ENCODE peak calls at places on chromosomes 4 and X, in seven cellular contexts. E is NCI-H2081, J is M059J, H is mesendoderm, V is nucleus accumbens, Y is NB4, F is dermis microvascular lymphatic vessel endothelial cell. K is an unnamed sample.

GRCh38 chrX:94871640-94872039 is 1197.6 kb downstream of the FAM133A start:
- DNase-seq in E (no peak), J (no peak), H (no peak), V (no peak), Y (no peak), F (no peak), K (no peak)

GRCh38 chr4:147826288-147826646 is 94.4 kb downstream of the ARHGAP10 start:
- DNase-seq in E (no peak), J (no peak), H (no peak), V (no peak), Y (no peak), F (no peak), K (peak)

GRCh38 chrX:1196436-1196835 is 16.0 kb downstream of the CRLF2 start:
- DNase-seq in E (no peak), J (no peak), H (no peak), V (no peak), Y (no peak), F (no peak), K (no peak)

GRCh38 chr4:168666531-168666930 is 169.7 kb downstream of the PALLD start:
- DNase-seq in E (no peak), J (peak), H (no peak), V (no peak), Y (no peak), F (no peak), K (no peak)

GRCh38 chr4:8602686-8603430 is 10.3 kb downstream of the CPZ start:
- DNase-seq in E (no peak), J (no peak), H (no peak), V (no peak), Y (peak), F (no peak), K (no peak)

GRCh38 chr4:41865306-41865980 is 69.8 kb upstream of the TMEM33 start:
- DNase-seq in E (no peak), J (no peak), H (peak), V (no peak), Y (peak), F (no peak), K (no peak)

GRCh38 chrX:134803551-134804183 is 145.4 kb upstream of the PLAC1 start:
- DNase-seq in E (no peak), J (peak), H (peak), V (no peak), Y (peak), F (no peak), K (no peak)

GRCh38 chrX:42694260-42694815 is 83.6 kb downstream of the PPP1R2C start:
- DNase-seq in E (no peak), J (peak), H (no peak), V (no peak), Y (no peak), F (no peak), K (no peak)

GRCh38 chr4:20625460-20625859 is 74.8 kb upstream of the PACRGL start:
- DNase-seq in E (no peak), J (no peak), H (no peak), V (no peak), Y (peak), F (no peak), K (peak)

GRCh38 chrX:16444353-16444752 is 205.6 kb upstream of the S100G start:
- DNase-seq in E (no peak), J (peak), H (no peak), V (no peak), Y (no peak), F (no peak), K (no peak)

GRCh38 chr4:41785665-41786064 is 37.1 kb upstream of the PHOX2B start:
- DNase-seq in E (no peak), J (no peak), H (no peak), V (no peak), Y (no peak), F (no peak), K (no peak)

GRCh38 chrX:79524642-79525041 is 157.5 kb upstream of the ITM2A start:
- DNase-seq in E (no peak), J (no peak), H (peak), V (no peak), Y (peak), F (no peak), K (no peak)

GRCh38 chrX:23919706-23920320 is 12.0 kb downstream of the CXorf58 start:
- DNase-seq in E (no peak), J (no peak), H (peak), V (no peak), Y (no peak), F (no peak), K (peak)

GRCh38 chr4:45079616-45080015 is 353.3 kb upstream of the GNPDA2 start:
- DNase-seq in E (no peak), J (no peak), H (no peak), V (no peak), Y (no peak), F (no peak), K (no peak)

GRCh38 chrX:19739683-19740082 is 147.7 kb downstream of the SH3KBP1 start:
- DNase-seq in E (peak), J (peak), H (peak), V (no peak), Y (peak), F (peak), K (peak)

GRCh38 chr4:126939401-126939800 is 693.4 kb upstream of the INTU start:
- DNase-seq in E (no peak), J (peak), H (no peak), V (no peak), Y (no peak), F (no peak), K (no peak)

GRCh38 chr4:55393461-55394320 is 2.1 kb upstream of the TMEM165 start:
- DNase-seq in E (no peak), J (no peak), H (no peak), V (peak), Y (peak), F (no peak), K (no peak)

GRCh38 chr4:2127609-2128300 is 68.6 kb downstream of the NAT8L start:
- DNase-seq in E (no peak), J (no peak), H (no peak), V (no peak), Y (no peak), F (no peak), K (no peak)

GRCh38 chr4:108049406-108049805 is 59.7 kb downstream of the HADH start:
- DNase-seq in E (no peak), J (no peak), H (no peak), V (no peak), Y (no peak), F (no peak), K (no peak)